ENCODE peak calls at places on chromosomes 1 and 21, in five cellular contexts. J is activated CD4-positive, alpha-beta T cell treated with anti-CD3 and anti-CD28 coated beads, Interleukin-2, amount 50 U/mL, for 1 hour; B is activated CD4-positive, CD25-positive, alpha-beta regulatory T cell; M is AG09309; O is NCI-H1105 treated with DMSO at 0.1 percent for 48 hours. Q is an unnamed sample.

GRCh38 chr1:115275216-115275615 is 62.8 kb downstream of the NGF start:
- DNase-seq in J (no peak), B (no peak), M (no peak), O (peak; percentile 19), Q (no peak)

GRCh38 chr1:66330711-66331110 is 203.2 kb upstream of the SGIP1 start:
- DNase-seq in J (no peak), B (no peak), M (no peak), O (no peak), Q (no peak)

GRCh38 chr1:25695991-25696330 is 79.4 kb downstream of the MAN1C1 start:
- DNase-seq in J (no peak), B (no peak), M (peak; percentile 81), O (no peak), Q (peak; percentile 51)

GRCh38 chr1:64112281-64112680 is 91.1 kb upstream of the UBE2U start:
- DNase-seq in J (no peak), B (no peak), M (peak; percentile 46), O (no peak), Q (no peak)

GRCh38 chr1:8182034-8182761 is 135.7 kb upstream of the SLC45A1 start:
- DNase-seq in J (peak; percentile 14), B (no peak), M (no peak), O (no peak), Q (peak; percentile 66)

GRCh38 chr1:154970631-154971340 is at the start of gene SHC1:
- DNase-seq in J (peak; percentile 35), B (no peak), M (peak; percentile 63), O (no peak), Q (peak; percentile 79)

GRCh38 chr21:33866851-33867250 is 48.8 kb downstream of the ATP5PO start:
- DNase-seq in J (no peak), B (no peak), M (no peak), O (no peak), Q (no peak)

GRCh38 chr1:77655431-77655974 is 27.0 kb downstream of the ZZZ3 start:
- DNase-seq in J (no peak), B (no peak), M (no peak), O (peak; percentile 73), Q (no peak)

GRCh38 chr1:235545294-235545930 is 41.2 kb upstream of the B3GALNT2 start:
- DNase-seq in J (no peak), B (no peak), M (no peak), O (no peak), Q (no peak)

GRCh38 chr1:176575991-176576390 is 113.0 kb downstream of the PAPPA2 start:
- DNase-seq in J (no peak), B (no peak), M (no peak), O (no peak), Q (no peak)

GRCh38 chr1:231958448-231958847 is 331.9 kb downstream of the DISC1 start:
- DNase-seq in J (no peak), B (no peak), M (peak; percentile 46), O (no peak), Q (no peak)

GRCh38 chr1:236654511-236654910 is 31.8 kb upstream of the ACTN2 start:
- DNase-seq in J (no peak), B (no peak), M (no peak), O (no peak), Q (no peak)

GRCh38 chr1:236509647-236510401 is 14.0 kb upstream of the LGALS8 start:
- DNase-seq in J (no peak), B (no peak), M (no peak), O (no peak), Q (no peak)

GRCh38 chr21:40793057-40793456 is 53.9 kb downstream of the DSCAM start:
- DNase-seq in J (no peak), B (no peak), M (no peak), O (peak; percentile 26), Q (no peak)

Q was measured in activated effector memory CD4-positive, alpha-beta T cell treated with anti-CD3 and anti-CD28 coated beads, Interleukin-2, amount 50 U/mL, for 16 hours.